ENCODE peak calls at places on chromosome 11, in seven cellular contexts. F, G, A, H, B, I and N are unnamed samples.

GRCh38 chr11:119093666-119093950 is 8.0 kb downstream of the DPAGT1 start:
- DNase-seq in F (no peak), H (no peak), G (no peak), B (no peak), A (no peak), I (no peak), N (no peak)

GRCh38 chr11:33329705-33330329 is 72.6 kb downstream of the HIPK3 start:
- DNase-seq in H (peak), F (peak), A (peak), I (peak), B (peak), G (peak), N (no peak)

GRCh38 chr11:62842171-62842717 is 2.9 kb upstream of the WDR74 start:
- DNase-seq in A (no peak), B (no peak), G (peak), F (peak), I (no peak), H (no peak), N (peak)

GRCh38 chr11:120911943-120912342 is 112.0 kb upstream of the TBCEL start:
- DNase-seq in F (no peak), B (no peak), A (no peak), G (no peak), I (no peak), H (no peak), N (no peak)

GRCh38 chr11:97614571-97614970 is 1224.8 kb downstream of the JRKL start:
- DNase-seq in A (no peak), F (no peak), G (no peak), H (peak), B (no peak), I (no peak), N (no peak)

GRCh38 chr11:57460017-57460755 is at the start of gene RTN4RL2:
- DNase-seq in F (peak), I (peak), A (peak), G (peak), H (peak), B (peak), N (peak)

GRCh38 chr11:79160786-79161403 is 279.9 kb downstream of the TENM4 start:
- DNase-seq in A (no peak), B (no peak), G (no peak), H (peak), F (no peak), I (no peak), N (no peak)

GRCh38 chr11:61529537-61530225 is 21.1 kb downstream of the LRRC10B start:
- DNase-seq in H (no peak), B (peak), F (no peak), I (no peak), G (no peak), A (no peak), N (no peak)

GRCh38 chr11:1204381-1205101 is 18.3 kb upstream of the MUC5B start:
- DNase-seq in I (peak), B (no peak), A (no peak), F (no peak), H (no peak), G (no peak), N (peak)

GRCh38 chr11:66048525-66049313 is at the start of gene GAL3ST3:
- DNase-seq in I (peak), B (no peak), H (no peak), F (no peak), A (no peak), G (peak), N (peak)